ENCODE peak calls at places on chromosome 19, in ten cellular contexts. One of them, this sample, is unnamed.

GRCh38 chr19:41324231-41324702 is 14.3 kb downstream of the CCDC97 start:
- DNase-seq in aorta: no peak
- DNase-seq in esophagus squamous epithelium: no peak
- DNase-seq in IMR-90: no peak
- DNase-seq in GM23248: peak
- DNase-seq in colonic mucosa: no peak
- DNase-seq in fibroblast of pulmonary artery: no peak
- DNase-seq in MM.1S: no peak
- DNase-seq in thoracic aorta: no peak
- DNase-seq in transverse colon: no peak
- DNase-seq in this sample: peak

GRCh38 chr19:48970923-48971395 is 5.8 kb downstream of the FTL start:
- DNase-seq in MM.1S: peak
- DNase-seq in fibroblast of pulmonary artery: peak
- DNase-seq in colonic mucosa: peak
- DNase-seq in thoracic aorta: no peak
- DNase-seq in aorta: peak
- DNase-seq in esophagus squamous epithelium: no peak
- DNase-seq in IMR-90: peak
- DNase-seq in transverse colon: peak
- DNase-seq in GM23248: peak
- DNase-seq in this sample: peak

GRCh38 chr19:8355631-8356402 is 8.1 kb upstream of the ANGPTL4 start:
- DNase-seq in thoracic aorta: peak
- DNase-seq in aorta: peak
- DNase-seq in colonic mucosa: no peak
- DNase-seq in esophagus squamous epithelium: no peak
- DNase-seq in IMR-90: peak
- DNase-seq in fibroblast of pulmonary artery: peak
- DNase-seq in MM.1S: no peak
- DNase-seq in transverse colon: no peak
- DNase-seq in GM23248: peak
- DNase-seq in this sample: peak

GRCh38 chr19:38466050-38466449 is 32.6 kb downstream of the RYR1 start:
- DNase-seq in colonic mucosa: no peak
- DNase-seq in GM23248: no peak
- DNase-seq in thoracic aorta: no peak
- DNase-seq in MM.1S: no peak
- DNase-seq in aorta: no peak
- DNase-seq in transverse colon: no peak
- DNase-seq in fibroblast of pulmonary artery: no peak
- DNase-seq in esophagus squamous epithelium: no peak
- DNase-seq in IMR-90: no peak
- DNase-seq in this sample: no peak

GRCh38 chr19:28148554-28148953 is 1064.4 kb downstream of the UQCRFS1 start:
- DNase-seq in thoracic aorta: no peak
- DNase-seq in colonic mucosa: no peak
- DNase-seq in fibroblast of pulmonary artery: no peak
- DNase-seq in IMR-90: no peak
- DNase-seq in esophagus squamous epithelium: no peak
- DNase-seq in MM.1S: no peak
- DNase-seq in GM23248: no peak
- DNase-seq in aorta: no peak
- DNase-seq in transverse colon: no peak
- DNase-seq in this sample: no peak

GRCh38 chr19:9947441-9947840 is 11.1 kb upstream of the OLFM2 start:
- DNase-seq in transverse colon: no peak
- DNase-seq in IMR-90: no peak
- DNase-seq in aorta: no peak
- DNase-seq in GM23248: no peak
- DNase-seq in MM.1S: no peak
- DNase-seq in esophagus squamous epithelium: no peak
- DNase-seq in colonic mucosa: no peak
- DNase-seq in fibroblast of pulmonary artery: no peak
- DNase-seq in thoracic aorta: no peak
- DNase-seq in this sample: no peak

GRCh38 chr19:13026478-13026999 is 31.3 kb downstream of the NFIX start:
- DNase-seq in aorta: no peak
- DNase-seq in transverse colon: peak
- DNase-seq in IMR-90: peak
- DNase-seq in fibroblast of pulmonary artery: peak
- DNase-seq in MM.1S: no peak
- DNase-seq in thoracic aorta: no peak
- DNase-seq in esophagus squamous epithelium: no peak
- DNase-seq in colonic mucosa: peak
- DNase-seq in GM23248: peak
- DNase-seq in this sample: peak

GRCh38 chr19:12828494-12828893 is 5.9 kb downstream of the RTBDN start:
- DNase-seq in MM.1S: no peak
- DNase-seq in colonic mucosa: peak
- DNase-seq in IMR-90: no peak
- DNase-seq in transverse colon: peak
- DNase-seq in esophagus squamous epithelium: no peak
- DNase-seq in GM23248: peak
- DNase-seq in thoracic aorta: no peak
- DNase-seq in aorta: no peak
- DNase-seq in fibroblast of pulmonary artery: peak
- DNase-seq in this sample: peak

GRCh38 chr19:15488489-15489226 is 9.4 kb upstream of the PGLYRP2 start:
- DNase-seq in thoracic aorta: no peak
- DNase-seq in esophagus squamous epithelium: no peak
- DNase-seq in GM23248: peak
- DNase-seq in colonic mucosa: no peak
- DNase-seq in aorta: no peak
- DNase-seq in MM.1S: no peak
- DNase-seq in transverse colon: no peak
- DNase-seq in fibroblast of pulmonary artery: peak
- DNase-seq in IMR-90: no peak
- DNase-seq in this sample: no peak

GRCh38 chr19:1410789-1411188 is 3.4 kb downstream of the DAZAP1 start:
- DNase-seq in transverse colon: no peak
- DNase-seq in colonic mucosa: no peak
- DNase-seq in thoracic aorta: no peak
- DNase-seq in IMR-90: no peak
- DNase-seq in aorta: no peak
- DNase-seq in fibroblast of pulmonary artery: no peak
- DNase-seq in GM23248: no peak
- DNase-seq in esophagus squamous epithelium: no peak
- DNase-seq in MM.1S: no peak
- DNase-seq in this sample: no peak

DNA sequence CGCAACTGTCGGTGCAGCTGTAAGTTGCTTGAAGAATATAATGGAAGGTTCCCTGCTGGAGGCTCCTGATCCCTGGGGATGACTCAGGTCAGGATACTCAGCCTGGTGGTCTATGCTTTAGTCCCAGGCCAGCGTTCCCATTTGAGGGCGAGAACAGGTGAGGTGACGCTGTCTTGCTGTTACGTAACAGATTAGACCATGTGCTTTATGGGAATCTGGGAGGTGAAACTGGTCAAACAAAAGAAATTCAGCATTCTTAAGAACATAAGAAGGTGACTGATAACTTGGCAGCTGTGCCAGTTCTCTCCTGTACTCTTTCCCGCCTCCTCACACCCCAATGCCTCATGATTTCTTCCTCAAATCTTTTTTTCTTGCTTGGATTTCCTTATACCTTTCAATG is at the start of gene CXCL17:
- DNase-seq in GM23248: no peak
- DNase-seq in colonic mucosa: no peak
- DNase-seq in aorta: no peak
- DNase-seq in fibroblast of pulmonary artery: no peak
- DNase-seq in esophagus squamous epithelium: no peak
- DNase-seq in thoracic aorta: no peak
- DNase-seq in IMR-90: no peak
- DNase-seq in transverse colon: no peak
- DNase-seq in MM.1S: no peak
- DNase-seq in this sample: no peak
- H3K4me3 ChIP-seq in GM23248: no peak
- H3K4me3 ChIP-seq in colonic mucosa: no peak
- H3K4me3 ChIP-seq in aorta: no peak
- H3K4me3 ChIP-seq in fibroblast of pulmonary artery: no peak
- H3K4me3 ChIP-seq in esophagus squamous epithelium: peak
- H3K4me3 ChIP-seq in thoracic aorta: no peak
- H3K4me3 ChIP-seq in IMR-90: no peak
- H3K4me3 ChIP-seq in transverse colon: no peak
- H3K4me3 ChIP-seq in MM.1S: no peak
- H3K4me3 ChIP-seq in this sample: no peak

DNA sequence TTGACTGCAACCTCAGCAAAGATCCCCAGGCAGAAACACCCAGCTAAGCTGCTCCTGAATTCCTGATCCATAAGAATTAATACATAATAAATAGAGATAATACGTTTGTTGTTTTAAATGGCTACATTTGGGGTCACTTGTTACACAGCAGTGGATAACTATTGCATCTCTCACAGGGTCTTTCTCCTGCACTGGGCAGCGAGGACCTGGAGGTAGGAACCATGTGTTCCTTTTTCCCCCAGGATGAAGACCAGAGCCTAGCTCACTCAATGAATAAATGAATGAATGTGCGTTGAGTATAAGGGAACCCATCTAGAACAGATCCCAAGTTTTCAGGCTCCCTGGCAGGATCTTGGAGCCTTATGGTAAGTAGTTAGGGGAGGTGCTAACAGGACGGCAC is 30.7 kb downstream of the F2RL3 start:
- DNase-seq in GM23248: no peak
- DNase-seq in esophagus squamous epithelium: no peak
- DNase-seq in transverse colon: no peak
- DNase-seq in aorta: no peak
- DNase-seq in colonic mucosa: no peak
- DNase-seq in IMR-90: no peak
- DNase-seq in MM.1S: no peak
- DNase-seq in fibroblast of pulmonary artery: no peak
- DNase-seq in thoracic aorta: no peak
- DNase-seq in this sample: no peak
- H3K4me3 ChIP-seq in GM23248: no peak
- H3K4me3 ChIP-seq in esophagus squamous epithelium: no peak
- H3K4me3 ChIP-seq in transverse colon: no peak
- H3K4me3 ChIP-seq in aorta: no peak
- H3K4me3 ChIP-seq in colonic mucosa: no peak
- H3K4me3 ChIP-seq in IMR-90: no peak
- H3K4me3 ChIP-seq in MM.1S: no peak
- H3K4me3 ChIP-seq in fibroblast of pulmonary artery: no peak
- H3K4me3 ChIP-seq in thoracic aorta: no peak
- H3K4me3 ChIP-seq in this sample: no peak

GRCh38 chr19:5948697-5949564 is 29.0 kb downstream of the RANBP3 start:
- DNase-seq in GM23248: no peak
- DNase-seq in esophagus squamous epithelium: no peak
- DNase-seq in colonic mucosa: no peak
- DNase-seq in thoracic aorta: no peak
- DNase-seq in aorta: no peak
- DNase-seq in transverse colon: no peak
- DNase-seq in MM.1S: no peak
- DNase-seq in IMR-90: no peak
- DNase-seq in fibroblast of pulmonary artery: no peak
- DNase-seq in this sample: no peak

GRCh38 chr19:5951338-5951861 is 26.5 kb downstream of the RANBP3 start:
- DNase-seq in GM23248: no peak
- DNase-seq in aorta: peak
- DNase-seq in thoracic aorta: no peak
- DNase-seq in fibroblast of pulmonary artery: no peak
- DNase-seq in colonic mucosa: no peak
- DNase-seq in MM.1S: no peak
- DNase-seq in esophagus squamous epithelium: no peak
- DNase-seq in IMR-90: no peak
- DNase-seq in transverse colon: no peak
- DNase-seq in this sample: no peak

GRCh38 chr19:5947435-5947834 is 30.5 kb downstream of the RANBP3 start:
- DNase-seq in fibroblast of pulmonary artery: peak
- DNase-seq in transverse colon: peak
- DNase-seq in GM23248: peak
- DNase-seq in thoracic aorta: no peak
- DNase-seq in colonic mucosa: no peak
- DNase-seq in esophagus squamous epithelium: no peak
- DNase-seq in MM.1S: no peak
- DNase-seq in aorta: peak
- DNase-seq in IMR-90: peak
- DNase-seq in this sample: peak

GRCh38 chr19:5950744-5951143 is 27.2 kb downstream of the RANBP3 start:
- DNase-seq in thoracic aorta: no peak
- DNase-seq in aorta: no peak
- DNase-seq in colonic mucosa: no peak
- DNase-seq in fibroblast of pulmonary artery: no peak
- DNase-seq in esophagus squamous epithelium: no peak
- DNase-seq in MM.1S: no peak
- DNase-seq in GM23248: no peak
- DNase-seq in transverse colon: no peak
- DNase-seq in IMR-90: no peak
- DNase-seq in this sample: no peak

DNA sequence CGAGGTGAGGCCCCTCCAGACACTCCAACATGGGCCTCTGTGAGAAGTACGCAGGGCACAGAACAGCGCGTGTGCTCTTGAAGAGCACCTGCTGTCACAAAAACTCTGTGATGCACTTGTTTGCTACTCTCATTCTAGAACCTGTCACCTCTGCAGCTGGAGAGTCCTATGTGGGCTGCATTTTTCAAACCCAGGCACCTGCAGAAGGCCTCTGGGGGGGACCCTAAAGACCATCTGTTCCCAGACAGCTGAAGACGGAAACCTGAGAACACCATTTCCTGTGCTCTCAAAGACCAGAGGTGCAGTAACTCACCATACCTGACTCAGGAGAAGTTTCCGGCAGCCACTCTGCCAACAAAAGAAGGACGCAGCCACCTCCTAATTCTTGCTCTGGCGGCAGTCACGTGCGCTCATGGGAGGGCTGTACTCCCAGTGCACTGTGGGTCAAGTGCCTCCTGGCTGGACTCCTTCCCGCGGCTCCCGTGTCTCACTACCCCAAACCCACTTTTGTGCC is 28.1 kb downstream of the RANBP3 start:
- DNase-seq in transverse colon: no peak
- DNase-seq in esophagus squamous epithelium: no peak
- DNase-seq in IMR-90: no peak
- DNase-seq in GM23248: no peak
- DNase-seq in thoracic aorta: no peak
- DNase-seq in fibroblast of pulmonary artery: no peak
- DNase-seq in colonic mucosa: no peak
- DNase-seq in aorta: no peak
- DNase-seq in MM.1S: peak
- DNase-seq in this sample: no peak
- H3K4me3 ChIP-seq in transverse colon: no peak
- H3K4me3 ChIP-seq in esophagus squamous epithelium: no peak
- H3K4me3 ChIP-seq in IMR-90: no peak
- H3K4me3 ChIP-seq in GM23248: no peak
- H3K4me3 ChIP-seq in thoracic aorta: no peak
- H3K4me3 ChIP-seq in fibroblast of pulmonary artery: no peak
- H3K4me3 ChIP-seq in colonic mucosa: no peak
- H3K4me3 ChIP-seq in aorta: no peak
- H3K4me3 ChIP-seq in MM.1S: peak
- H3K4me3 ChIP-seq in this sample: no peak

GRCh38 chr19:57002765-57003164 is 117.0 kb upstream of the USP29 start:
- DNase-seq in MM.1S: no peak
- DNase-seq in transverse colon: no peak
- DNase-seq in esophagus squamous epithelium: no peak
- DNase-seq in GM23248: no peak
- DNase-seq in thoracic aorta: no peak
- DNase-seq in IMR-90: no peak
- DNase-seq in colonic mucosa: no peak
- DNase-seq in aorta: no peak
- DNase-seq in fibroblast of pulmonary artery: no peak
- DNase-seq in this sample: no peak

GRCh38 chr19:57004418-57004817 is 115.4 kb upstream of the USP29 start:
- DNase-seq in aorta: no peak
- DNase-seq in fibroblast of pulmonary artery: no peak
- DNase-seq in GM23248: no peak
- DNase-seq in transverse colon: no peak
- DNase-seq in colonic mucosa: no peak
- DNase-seq in esophagus squamous epithelium: no peak
- DNase-seq in MM.1S: no peak
- DNase-seq in IMR-90: no peak
- DNase-seq in thoracic aorta: no peak
- DNase-seq in this sample: no peak

GRCh38 chr19:57002195-57002601 is 117.6 kb upstream of the USP29 start:
- DNase-seq in transverse colon: no peak
- DNase-seq in colonic mucosa: no peak
- DNase-seq in GM23248: no peak
- DNase-seq in aorta: no peak
- DNase-seq in fibroblast of pulmonary artery: no peak
- DNase-seq in esophagus squamous epithelium: no peak
- DNase-seq in MM.1S: no peak
- DNase-seq in IMR-90: no peak
- DNase-seq in thoracic aorta: no peak
- DNase-seq in this sample: no peak
- H3K4me3 ChIP-seq in transverse colon: no peak
- H3K4me3 ChIP-seq in colonic mucosa: no peak
- H3K4me3 ChIP-seq in GM23248: no peak
- H3K4me3 ChIP-seq in aorta: no peak
- H3K4me3 ChIP-seq in fibroblast of pulmonary artery: no peak
- H3K4me3 ChIP-seq in esophagus squamous epithelium: no peak
- H3K4me3 ChIP-seq in MM.1S: no peak
- H3K4me3 ChIP-seq in IMR-90: no peak
- H3K4me3 ChIP-seq in thoracic aorta: no peak
- H3K4me3 ChIP-seq in this sample: no peak